ENCODE peak calls at places on chromosomes 11 and 22, in seven cellular contexts. H, U, W, T, I, E and D are unnamed samples.

GRCh38 chr11:35389897-35390462 is 29.4 kb downstream of the SLC1A2 start:
- DNase-seq in H (no peak), U (no peak), W (no peak), T (peak; percentile 81), I (no peak), E (no peak), D (no peak)

GRCh38 chr22:50530857-50531545 is 1.2 kb upstream of the TYMP start:
- DNase-seq in H (peak; percentile 56), U (peak; percentile 63), W (peak; percentile 85), T (peak; percentile 71), I (peak; percentile 93), E (peak; percentile 82), D (no peak)

GRCh38 chr11:47249378-47249715 is 733 bp upstream of the ACP2 start:
- DNase-seq in H (no peak), U (no peak), W (no peak), T (no peak), I (no peak), E (no peak), D (no peak)

GRCh38 chr11:128741511-128741910 is 47.6 kb downstream of the FLI1 start:
- DNase-seq in H (no peak), U (no peak), W (no peak), T (no peak), I (no peak), E (no peak), D (no peak)

GRCh38 chr11:119363081-119363861 is 16.8 kb upstream of the MFRP start:
- DNase-seq in H (no peak), U (no peak), W (no peak), T (no peak), I (peak; percentile 43), E (no peak), D (no peak)

GRCh38 chr22:22767876-22768602 is 119.6 kb upstream of the IGLL5 start:
- DNase-seq in H (no peak), U (no peak), W (no peak), T (no peak), I (no peak), E (no peak), D (no peak)

GRCh38 chr11:71182791-71183556 is 69.4 kb downstream of the SHANK2 start:
- DNase-seq in H (peak; percentile 34), U (no peak), W (no peak), T (no peak), I (no peak), E (no peak), D (no peak)

GRCh38 chr11:78037056-78037455 is 14.0 kb upstream of the KCTD14 start:
- DNase-seq in H (no peak), U (no peak), W (no peak), T (peak; percentile 83), I (peak; percentile 82), E (no peak), D (no peak)

GRCh38 chr11:65591939-65592814 is 3.4 kb downstream of the KCNK7 start:
- DNase-seq in H (no peak), U (peak; percentile 44), W (no peak), T (no peak), I (peak; percentile 78), E (no peak), D (no peak)

GRCh38 chr11:62575156-62575555 is 1.5 kb upstream of the EEF1G start:
- DNase-seq in H (no peak), U (no peak), W (no peak), T (no peak), I (peak; percentile 65), E (no peak), D (no peak)

GRCh38 chr11:112087212-112087611 is 539 bp downstream of the SDHD start:
- DNase-seq in H (no peak), U (no peak), W (no peak), T (no peak), I (no peak), E (no peak), D (no peak)

GRCh38 chr11:122180435-122180834 is 64.4 kb upstream of the BLID start:
- DNase-seq in H (peak; percentile 95), U (peak; percentile 98), W (no peak), T (peak; percentile 89), I (no peak), E (peak; percentile 98), D (no peak)

GRCh38 chr11:105923252-105923651 is 98.8 kb downstream of the MSANTD4 start:
- DNase-seq in H (no peak), U (peak; percentile 24), W (no peak), T (no peak), I (no peak), E (no peak), D (no peak)

DNA sequence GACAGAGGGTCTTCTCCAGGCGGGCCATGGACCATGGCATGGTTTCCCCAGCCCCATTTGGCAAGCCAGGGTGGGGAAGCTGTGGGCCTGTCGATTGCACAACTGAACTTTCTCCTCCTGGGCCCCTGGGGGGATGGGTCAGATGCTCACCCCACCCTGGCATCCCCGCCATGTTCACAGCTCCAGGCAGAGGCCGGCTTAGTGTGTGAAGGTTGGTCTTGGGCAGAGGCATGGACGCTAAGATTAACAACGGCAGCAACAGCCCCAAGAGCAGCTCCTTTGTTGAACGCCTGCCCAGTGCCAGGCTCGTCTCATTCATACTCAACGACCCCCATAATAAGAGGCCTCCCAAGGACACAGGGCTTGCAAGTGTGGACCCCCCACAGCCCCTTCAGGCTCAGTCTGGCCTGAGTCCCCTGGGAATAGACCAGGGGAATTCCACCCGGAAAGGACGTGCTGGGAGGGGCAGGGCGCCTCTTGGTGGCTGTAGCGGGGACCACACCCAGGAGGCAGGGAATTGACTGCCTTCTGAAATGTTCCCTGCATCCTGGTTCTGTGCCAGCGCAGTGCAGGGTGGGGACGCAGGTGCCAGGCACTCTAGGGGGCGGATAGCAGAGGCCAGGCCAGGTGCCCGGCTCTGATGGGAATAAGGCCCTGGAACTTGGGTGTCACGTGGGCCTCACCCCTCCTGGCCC is 8.3 kb downstream of the TSPO start:
- DNase-seq in H (no peak), U (no peak), W (no peak), T (no peak), I (peak; percentile 94), E (no peak), D (no peak)
- TF ChIP-seq CTCF in H (no peak), U (peak; percentile 25), W (no peak), T (peak; percentile 56), I (peak; percentile 33), E (peak; percentile 14), D (peak; percentile 39)

GRCh38 chr11:132300283-132300682 is 929.9 kb downstream of the NTM start:
- DNase-seq in H (no peak), U (peak; percentile 13), W (no peak), T (no peak), I (no peak), E (no peak), D (no peak)
- TF ChIP-seq CTCF in H (no peak), U (peak; percentile 31), W (no peak), T (peak; percentile 32), I (no peak), E (peak; percentile 41), D (peak; percentile 55)

GRCh38 chr11:2850366-2850765 is 35.2 kb downstream of the CDKN1C start:
- DNase-seq in H (no peak), U (no peak), W (no peak), T (no peak), I (no peak), E (no peak), D (no peak)
- TF ChIP-seq CTCF in H (no peak), U (no peak), W (no peak), T (no peak), I (no peak), E (no peak), D (no peak)

GRCh38 chr22:26670459-26670858 is 13.1 kb downstream of the MIAT start:
- DNase-seq in H (no peak), U (no peak), W (no peak), T (no peak), I (no peak), E (no peak), D (no peak)

GRCh38 chr22:26667140-26667539 is 9.8 kb downstream of the MIAT start:
- DNase-seq in H (no peak), U (no peak), W (no peak), T (no peak), I (no peak), E (no peak), D (no peak)

GRCh38 chr22:26671317-26672059 is 14.1 kb downstream of the MIAT start:
- DNase-seq in H (peak; percentile 78), U (no peak), W (peak; percentile 78), T (no peak), I (peak; percentile 65), E (no peak), D (no peak)

GRCh38 chr22:26672060-26672471 is 14.7 kb downstream of the MIAT start:
- DNase-seq in H (no peak), U (no peak), W (no peak), T (no peak), I (peak; percentile 42), E (no peak), D (no peak)

GRCh38 chr22:26669060-26669481 is 11.7 kb downstream of the MIAT start:
- DNase-seq in H (peak; percentile 32), U (peak; percentile 63), W (no peak), T (peak; percentile 40), I (no peak), E (peak; percentile 81), D (no peak)
- TF ChIP-seq CTCF in H (peak; percentile 48), U (peak; percentile 42), W (no peak), T (peak; percentile 73), I (no peak), E (peak; percentile 70), D (peak; percentile 53)

GRCh38 chr11:64355078-64355940 is 3.7 kb upstream of the RPS6KA4 start:
- DNase-seq in H (peak; percentile 68), U (peak; percentile 77), W (peak; percentile 39), T (peak; percentile 76), I (peak; percentile 88), E (peak; percentile 71), D (peak; percentile 58)

GRCh38 chr11:64357446-64357845 is 1.5 kb upstream of the RPS6KA4 start:
- DNase-seq in H (no peak), U (no peak), W (no peak), T (no peak), I (peak; percentile 40), E (no peak), D (no peak)

GRCh38 chr11:64358536-64358906 is 441 bp upstream of the RPS6KA4 start:
- DNase-seq in H (peak; percentile 23), U (no peak), W (no peak), T (no peak), I (no peak), E (no peak), D (no peak)

GRCh38 chr11:64357904-64358535 is 942 bp upstream of the RPS6KA4 start:
- DNase-seq in H (peak; percentile 76), U (no peak), W (peak; percentile 35), T (peak; percentile 88), I (peak; percentile 57), E (no peak), D (no peak)

GRCh38 chr11:64356498-64357411 is 2.2 kb upstream of the RPS6KA4 start:
- DNase-seq in H (no peak), U (no peak), W (no peak), T (peak; percentile 56), I (peak; percentile 65), E (peak; percentile 29), D (no peak)
- TF ChIP-seq CTCF in H (peak; percentile 54), U (peak; percentile 43), W (no peak), T (peak; percentile 64), I (no peak), E (peak; percentile 42), D (peak; percentile 50)

GRCh38 chr11:60629399-60629798 is 70.0 kb upstream of the MS4A8 start:
- DNase-seq in H (no peak), U (no peak), W (no peak), T (no peak), I (no peak), E (no peak), D (no peak)

GRCh38 chr11:60625262-60625661 is 74.2 kb upstream of the MS4A8 start:
- DNase-seq in H (peak; percentile 25), U (peak; percentile 23), W (no peak), T (no peak), I (no peak), E (peak; percentile 36), D (no peak)
- TF ChIP-seq CTCF in H (peak; percentile 58), U (peak; percentile 34), W (no peak), T (peak; percentile 52), I (no peak), E (peak; percentile 32), D (peak; percentile 29)